ENCODE peak calls at places on chromosomes 2 and 18, in eight cellular contexts. One of them, this sample, is unnamed.

GRCh38 chr2:241209271-241209670 is 20.8 kb downstream of the ANO7 start:
- DNase-seq in CD8-positive, alpha-beta T cell: no peak
- DNase-seq in fibroblast of the aortic adventitia: no peak
- DNase-seq in M059J: no peak
- DNase-seq in activated CD4-positive, CD25-positive, alpha-beta regulatory T cell: no peak
- DNase-seq in NCI-H1694: no peak
- DNase-seq in WTC11: no peak
- DNase-seq in activated T-cell treated with anti-CD3 and anti-CD28 coated beads for 1 hour: no peak
- DNase-seq in this sample: no peak

GRCh38 chr2:214265991-214266489 is 144.8 kb upstream of the VWC2L start:
- DNase-seq in CD8-positive, alpha-beta T cell: no peak
- DNase-seq in fibroblast of the aortic adventitia: no peak
- DNase-seq in M059J: no peak
- DNase-seq in activated CD4-positive, CD25-positive, alpha-beta regulatory T cell: no peak
- DNase-seq in NCI-H1694: no peak
- DNase-seq in WTC11: no peak
- DNase-seq in activated T-cell treated with anti-CD3 and anti-CD28 coated beads for 1 hour: no peak
- DNase-seq in this sample: no peak

GRCh38 chr2:46277470-46278190 is 19.6 kb upstream of the EPAS1 start:
- DNase-seq in CD8-positive, alpha-beta T cell: no peak
- DNase-seq in fibroblast of the aortic adventitia: no peak
- DNase-seq in M059J: peak
- DNase-seq in activated CD4-positive, CD25-positive, alpha-beta regulatory T cell: no peak
- DNase-seq in NCI-H1694: no peak
- DNase-seq in WTC11: no peak
- DNase-seq in activated T-cell treated with anti-CD3 and anti-CD28 coated beads for 1 hour: no peak
- DNase-seq in this sample: no peak

GRCh38 chr2:205908491-205909193 is 177.3 kb downstream of the INO80D start:
- DNase-seq in CD8-positive, alpha-beta T cell: no peak
- DNase-seq in fibroblast of the aortic adventitia: no peak
- DNase-seq in M059J: no peak
- DNase-seq in activated CD4-positive, CD25-positive, alpha-beta regulatory T cell: no peak
- DNase-seq in NCI-H1694: no peak
- DNase-seq in WTC11: no peak
- DNase-seq in activated T-cell treated with anti-CD3 and anti-CD28 coated beads for 1 hour: no peak
- DNase-seq in this sample: no peak

GRCh38 chr2:142989276-142990204 is 112.1 kb downstream of the KYNU start:
- DNase-seq in CD8-positive, alpha-beta T cell: no peak
- DNase-seq in fibroblast of the aortic adventitia: peak
- DNase-seq in M059J: peak
- DNase-seq in activated CD4-positive, CD25-positive, alpha-beta regulatory T cell: no peak
- DNase-seq in NCI-H1694: peak
- DNase-seq in WTC11: no peak
- DNase-seq in activated T-cell treated with anti-CD3 and anti-CD28 coated beads for 1 hour: no peak
- DNase-seq in this sample: peak

GRCh38 chr2:50395510-50396300 is 636.2 kb downstream of the NRXN1 start:
- DNase-seq in CD8-positive, alpha-beta T cell: no peak
- DNase-seq in fibroblast of the aortic adventitia: no peak
- DNase-seq in M059J: no peak
- DNase-seq in activated CD4-positive, CD25-positive, alpha-beta regulatory T cell: no peak
- DNase-seq in NCI-H1694: no peak
- DNase-seq in WTC11: no peak
- DNase-seq in activated T-cell treated with anti-CD3 and anti-CD28 coated beads for 1 hour: no peak
- DNase-seq in this sample: no peak

GRCh38 chr2:44286119-44286883 is 11.0 kb downstream of the SLC3A1 start:
- DNase-seq in CD8-positive, alpha-beta T cell: no peak
- DNase-seq in fibroblast of the aortic adventitia: no peak
- DNase-seq in M059J: no peak
- DNase-seq in activated CD4-positive, CD25-positive, alpha-beta regulatory T cell: no peak
- DNase-seq in NCI-H1694: no peak
- DNase-seq in WTC11: no peak
- DNase-seq in activated T-cell treated with anti-CD3 and anti-CD28 coated beads for 1 hour: no peak
- DNase-seq in this sample: no peak

GRCh38 chr2:71578665-71579371 is 125.5 kb downstream of the DYSF start:
- DNase-seq in CD8-positive, alpha-beta T cell: no peak
- DNase-seq in fibroblast of the aortic adventitia: peak
- DNase-seq in M059J: no peak
- DNase-seq in activated CD4-positive, CD25-positive, alpha-beta regulatory T cell: no peak
- DNase-seq in NCI-H1694: no peak
- DNase-seq in WTC11: no peak
- DNase-seq in activated T-cell treated with anti-CD3 and anti-CD28 coated beads for 1 hour: no peak
- DNase-seq in this sample: no peak

GRCh38 chr18:23591011-23591410 is 4.7 kb upstream of the NPC1 start:
- DNase-seq in CD8-positive, alpha-beta T cell: no peak
- DNase-seq in fibroblast of the aortic adventitia: peak
- DNase-seq in M059J: peak
- DNase-seq in activated CD4-positive, CD25-positive, alpha-beta regulatory T cell: no peak
- DNase-seq in NCI-H1694: no peak
- DNase-seq in WTC11: no peak
- DNase-seq in activated T-cell treated with anti-CD3 and anti-CD28 coated beads for 1 hour: no peak
- DNase-seq in this sample: no peak

GRCh38 chr2:215503381-215503780 is 67.5 kb upstream of the FN1 start:
- DNase-seq in CD8-positive, alpha-beta T cell: no peak
- DNase-seq in fibroblast of the aortic adventitia: peak
- DNase-seq in M059J: no peak
- DNase-seq in activated CD4-positive, CD25-positive, alpha-beta regulatory T cell: no peak
- DNase-seq in NCI-H1694: no peak
- DNase-seq in WTC11: no peak
- DNase-seq in activated T-cell treated with anti-CD3 and anti-CD28 coated beads for 1 hour: no peak
- DNase-seq in this sample: no peak

GRCh38 chr2:9753276-9753600 is 90.0 kb upstream of the TAF1B start:
- DNase-seq in CD8-positive, alpha-beta T cell: no peak
- DNase-seq in fibroblast of the aortic adventitia: peak
- DNase-seq in M059J: peak
- DNase-seq in activated CD4-positive, CD25-positive, alpha-beta regulatory T cell: no peak
- DNase-seq in NCI-H1694: no peak
- DNase-seq in WTC11: no peak
- DNase-seq in activated T-cell treated with anti-CD3 and anti-CD28 coated beads for 1 hour: no peak
- DNase-seq in this sample: peak

GRCh38 chr18:77089796-77090285 is 42.7 kb downstream of the MBP start:
- DNase-seq in CD8-positive, alpha-beta T cell: no peak
- DNase-seq in fibroblast of the aortic adventitia: no peak
- DNase-seq in M059J: no peak
- DNase-seq in activated CD4-positive, CD25-positive, alpha-beta regulatory T cell: no peak
- DNase-seq in NCI-H1694: no peak
- DNase-seq in WTC11: no peak
- DNase-seq in activated T-cell treated with anti-CD3 and anti-CD28 coated beads for 1 hour: no peak
- DNase-seq in this sample: no peak

This sample was measured in retinal pigment epithelial cell.